ENCODE peak calls at places on chromosomes 16 and 17, in nine cellular contexts. P is cardiac muscle cell; R is Panc1; X is ovary; N is PC-3; Z is psoas muscle; V is gastrocnemius medialis; I is right lobe of liver; Q is effector memory CD4-positive, alpha-beta T cell. E is an unnamed sample. For H3K4me1, the result is how much of the 10 kb centered on the place peaks cover.

GRCh38 chr16:23795369-23795768 is 40.4 kb upstream of the PRKCB start:
- DNase-seq in N (no peak), R (no peak), I (no peak), V (no peak), Q (no peak), P (no peak), X (no peak), Z (no peak), E (no peak)

GRCh38 chr16:23015580-23015979 is 133.7 kb downstream of the USP31 start:
- DNase-seq in X (no peak), P (no peak), Z (no peak), Q (no peak), N (no peak), R (no peak), V (no peak), I (no peak), E (no peak)

GRCh38 chr17:66716236-66717026 is 118.5 kb upstream of the CACNG5 start:
- DNase-seq in V (no peak), R (no peak), Z (no peak), I (no peak), P (no peak), Q (no peak), X (no peak), N (no peak), E (no peak)

GRCh38 chr16:47561286-47561685 is 100.2 kb downstream of the PHKB start:
- DNase-seq in R (no peak), Z (no peak), X (no peak), Q (no peak), P (no peak), V (no peak), N (no peak), I (no peak), E (no peak)

GRCh38 chr17:10033449-10033848 is 128.4 kb upstream of the RCVRN start:
- DNase-seq in R (no peak), Z (no peak), N (no peak), I (no peak), X (no peak), P (no peak), V (no peak), Q (no peak), E (no peak)

GRCh38 chr17:46770818-46771600 is 47.5 kb downstream of the WNT3 start:
- DNase-seq in I (no peak), V (no peak), R (no peak), N (peak), Q (no peak), X (no peak), P (peak), Z (peak), E (no peak)

GRCh38 chr17:82959990-82960418 is 119.4 kb upstream of the METRNL start:
- DNase-seq in P (no peak), V (no peak), Q (no peak), Z (peak), I (peak), N (no peak), R (no peak), X (peak), E (no peak)

GRCh38 chr16:47285001-47285400 is 141.3 kb upstream of the NETO2 start:
- DNase-seq in I (no peak), X (no peak), Q (no peak), N (no peak), R (no peak), Z (no peak), P (no peak), V (no peak), E (no peak)

GRCh38 chr17:70084476-70084875 is 9.5 kb downstream of the KCNJ16 start:
- DNase-seq in Q (no peak), I (no peak), V (no peak), R (no peak), Z (no peak), P (peak), X (no peak), N (no peak), E (no peak)

DNA sequence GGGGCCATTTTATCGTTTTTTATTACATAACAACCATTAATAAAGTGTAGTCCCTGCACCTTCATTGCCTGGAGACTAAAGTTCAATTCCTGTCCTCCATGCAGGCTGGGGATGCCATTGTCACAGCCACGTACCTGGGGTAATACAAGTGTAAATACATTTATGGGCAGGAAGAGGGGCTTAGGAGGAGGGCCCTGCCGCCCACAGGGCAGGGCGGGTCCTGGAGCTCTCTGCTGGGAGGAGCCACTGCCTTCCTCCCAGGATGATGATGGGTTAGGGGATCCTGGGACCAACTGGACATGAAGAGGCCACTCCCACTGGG is 44.0 kb upstream of the SLC38A10 start:
- DNase-seq in R (no peak), Q (no peak), X (no peak), N (peak), P (no peak), I (no peak), V (no peak), Z (no peak), E (no peak)
- H3K4me1 ChIP-seq in R (half or more), Q (under half), X (under half), N (under half), P (half or more), I (half or more), V (half or more), Z (under half), E (under half)

DNA sequence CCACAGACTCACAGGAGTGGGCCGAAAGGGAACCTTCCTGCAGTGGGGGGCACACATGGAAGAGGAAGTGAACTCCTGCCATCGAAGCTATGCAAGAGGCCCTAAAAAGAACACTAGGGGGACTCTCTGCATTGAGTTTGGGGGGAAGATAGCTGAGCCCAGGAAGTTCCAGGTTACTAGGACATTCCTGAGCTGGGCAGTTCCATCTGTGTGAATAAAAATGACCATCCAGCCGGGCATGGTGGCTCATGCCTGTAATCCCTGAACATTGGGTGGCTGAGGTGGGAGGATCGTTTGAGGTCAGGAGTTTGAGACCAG is 211.8 kb downstream of the ZNF423 start:
- DNase-seq in P (no peak), N (no peak), X (no peak), I (no peak), R (no peak), Z (no peak), V (no peak), Q (no peak), E (no peak)
- H3K27ac ChIP-seq in P (no peak), N (no peak), X (no peak), I (no peak), R (no peak), Z (no peak), V (no peak), Q (no peak), E (no peak)

DNA sequence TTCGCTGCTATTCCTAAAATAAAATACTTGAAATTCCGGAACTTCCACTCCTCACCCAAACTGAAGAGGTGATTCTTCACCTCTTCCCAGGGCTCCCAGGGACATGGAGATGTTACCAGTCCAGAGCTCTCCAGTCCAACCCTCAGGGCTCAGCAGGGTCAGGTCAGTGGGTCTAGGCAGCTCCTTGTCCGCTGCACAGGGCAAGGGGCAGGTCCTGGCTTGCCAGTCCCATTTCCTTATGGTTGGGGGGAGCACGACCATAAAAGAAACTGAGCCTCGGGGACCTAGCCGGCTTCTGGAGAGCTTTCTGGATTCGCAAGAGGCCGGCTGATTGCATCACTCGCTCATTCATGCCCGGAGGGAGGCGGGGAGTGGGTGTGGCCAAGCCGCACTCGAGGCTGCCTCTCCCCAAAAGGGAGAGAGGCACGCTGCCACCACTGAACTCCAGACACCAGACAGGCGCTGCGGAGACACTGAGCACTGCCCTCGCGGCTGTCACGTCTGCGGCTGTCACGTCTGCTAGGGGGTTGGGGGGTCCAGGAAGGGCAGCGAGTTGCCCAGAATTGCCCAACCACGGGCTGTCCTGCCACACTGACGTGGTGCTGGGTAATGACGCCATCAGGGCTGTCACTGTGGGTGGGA is 15.8 kb downstream of the SLC7A5 start:
- DNase-seq in R (no peak), X (peak), Q (peak), V (peak), N (peak), I (peak), Z (peak), P (peak), E (peak)
- H3K4me3 ChIP-seq in R (no peak), X (peak), Q (peak), V (peak), N (peak), I (no peak), Z (peak), P (no peak), E (peak)

GRCh38 chr16:66510711-66511614 is 39.0 kb downstream of the TK2 start:
- DNase-seq in Q (no peak), N (peak), Z (no peak), R (no peak), I (peak), P (no peak), X (peak), V (no peak), E (no peak)
- H3K4me1 ChIP-seq in Q (under half), N (half or more), Z (under half), R (under half), I (half or more), P (under half), X (under half), V (under half), E (under half)

GRCh38 chr16:89154390-89155183 is 17.0 kb upstream of the CDH15 start:
- DNase-seq in Z (no peak), Q (no peak), P (no peak), R (no peak), I (no peak), V (no peak), X (no peak), N (no peak), E (no peak)

GRCh38 chr16:89157778-89158177 is 13.8 kb upstream of the CDH15 start:
- DNase-seq in V (no peak), Z (no peak), Q (no peak), N (no peak), X (no peak), R (no peak), I (no peak), P (no peak), E (no peak)

GRCh38 chr16:89155184-89155679 is 16.3 kb upstream of the CDH15 start:
- DNase-seq in V (peak), X (peak), I (no peak), P (peak), Z (peak), Q (no peak), N (no peak), R (no peak), E (no peak)

GRCh38 chr16:89156740-89157645 is 14.6 kb upstream of the CDH15 start:
- DNase-seq in Q (no peak), Z (no peak), X (no peak), R (no peak), I (no peak), N (no peak), P (no peak), V (no peak), E (no peak)

GRCh38 chr16:89155851-89156739 is 15.5 kb upstream of the CDH15 start:
- DNase-seq in Q (no peak), R (no peak), Z (no peak), X (no peak), N (no peak), P (no peak), V (no peak), I (no peak), E (no peak)
- H3K27ac ChIP-seq in Q (no peak), R (no peak), Z (no peak), X (no peak), N (no peak), P (peak), V (peak), I (no peak), E (no peak)

GRCh38 chr17:75392559-75392958 is 12.9 kb downstream of the GRB2 start:
- DNase-seq in I (no peak), X (no peak), P (no peak), V (no peak), N (peak), Z (no peak), R (no peak), Q (no peak), E (no peak)
- H3K4me3 ChIP-seq in I (no peak), X (no peak), P (peak), V (no peak), N (peak), Z (peak), R (peak), Q (no peak), E (no peak)

DNA sequence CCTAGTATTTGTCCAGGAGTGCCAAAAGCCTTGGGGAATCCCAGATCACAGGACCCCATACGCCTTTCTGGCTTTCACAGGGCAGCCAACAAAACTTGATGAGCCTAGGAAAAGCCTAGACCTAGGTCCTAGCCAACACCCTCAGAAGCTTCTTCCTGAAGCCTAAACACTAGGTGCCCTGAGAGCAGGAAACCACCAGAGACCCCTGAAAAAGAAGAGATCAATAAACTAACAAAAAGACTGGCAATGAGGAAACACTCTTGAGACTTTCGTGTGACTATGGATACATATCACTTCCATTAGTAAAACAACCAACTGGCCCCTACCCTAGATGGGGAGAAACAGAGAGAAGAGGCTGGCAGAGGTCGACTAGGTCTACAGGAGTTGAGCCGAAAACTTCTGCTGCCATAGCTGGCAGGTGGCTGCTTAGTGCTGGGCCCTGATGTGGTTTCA is 1.2 kb downstream of the ORMDL3 start:
- DNase-seq in Z (no peak), V (no peak), P (peak), X (no peak), Q (no peak), R (no peak), N (no peak), I (no peak), E (peak)
- H3K4me1 ChIP-seq in Z (under half), V (under half), P (under half), X (under half), Q (under half), R (under half), N (under half), I (half or more), E (half or more)

GRCh38 chr17:79075433-79075805 is 795 bp downstream of the ENGASE start:
- DNase-seq in P (no peak), Q (no peak), V (no peak), R (no peak), X (no peak), I (no peak), Z (no peak), N (no peak), E (no peak)
- H3K27ac ChIP-seq in P (peak), Q (peak), V (peak), R (peak), X (peak), I (peak), Z (peak), N (no peak), E (peak)

DNA sequence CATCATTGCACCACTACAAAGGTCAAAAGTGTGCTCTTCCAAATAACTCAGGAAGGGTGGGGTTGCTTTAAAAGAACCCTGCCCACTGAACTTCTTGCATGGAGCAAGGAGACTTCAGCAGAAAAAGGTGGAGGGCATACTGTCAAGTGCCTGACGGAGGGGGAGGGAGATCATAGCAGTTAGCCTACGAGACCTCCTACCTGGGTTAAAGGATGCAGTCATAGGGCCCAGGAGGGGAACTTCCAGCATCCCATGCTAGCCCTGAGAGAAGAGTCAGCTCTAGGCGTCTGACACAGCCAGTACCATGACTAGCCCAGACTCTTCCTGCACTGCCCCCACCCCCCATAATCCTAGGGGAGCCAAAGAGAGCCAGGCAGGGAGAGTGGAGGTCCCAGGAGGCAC is 45.3 kb upstream of the MSI2 start:
- DNase-seq in N (peak), P (no peak), V (no peak), X (no peak), I (no peak), Q (no peak), R (no peak), Z (no peak), E (no peak)
- H3K4me3 ChIP-seq in N (peak), P (no peak), V (no peak), X (no peak), I (no peak), Q (no peak), R (no peak), Z (no peak), E (no peak)